ENCODE peak calls at places on chromosome 17, in five cellular contexts. A is EL, H is tibial nerve, Y is activated B cell treated with CpG ODN at 0.5 μM for 24 hours, P is adrenal gland. T is an unnamed sample.

GRCh38 chr17:74055508-74056160 is 147.8 kb upstream of the RPL38 start:
- DNase-seq in A (no peak), H (no peak), Y (no peak), P (no peak), T (no peak)

GRCh38 chr17:77795685-77796084 is 162.8 kb upstream of the TNRC6C start:
- DNase-seq in A (no peak), H (no peak), Y (no peak), P (no peak), T (no peak)

GRCh38 chr17:63497708-63498483 is 21.0 kb downstream of the ACE start:
- DNase-seq in A (peak), H (no peak), Y (no peak), P (no peak), T (no peak)

GRCh38 chr17:49494937-49495841 is at the start of gene NGFR:
- DNase-seq in A (peak), H (no peak), Y (peak), P (no peak), T (no peak)

GRCh38 chr17:81003711-81004335 is 12.2 kb downstream of the CHMP6 start:
- DNase-seq in A (no peak), H (no peak), Y (no peak), P (no peak), T (no peak)

GRCh38 chr17:75516619-75517276 is 420 bp downstream of the TSEN54 start:
- DNase-seq in A (peak), H (no peak), Y (no peak), P (peak), T (no peak)

GRCh38 chr17:77429985-77430752 is 289.4 kb downstream of the SEC14L1 start:
- DNase-seq in A (peak), H (peak), Y (peak), P (peak), T (peak)

GRCh38 chr17:72887917-72888316 is 204.6 kb downstream of the SLC39A11 start:
- DNase-seq in A (no peak), H (no peak), Y (no peak), P (no peak), T (no peak)

GRCh38 chr17:41812176-41813038 is at the start of gene FKBP10:
- DNase-seq in A (peak), H (peak), Y (no peak), P (peak), T (peak)

GRCh38 chr17:18319604-18320256 is 4.6 kb downstream of the SMCR8 start:
- DNase-seq in A (peak), H (no peak), Y (no peak), P (no peak), T (no peak)

GRCh38 chr17:12571606-12572005 is 94.1 kb upstream of the MYOCD start:
- DNase-seq in A (peak), H (no peak), Y (no peak), P (no peak), T (no peak)

GRCh38 chr17:69246726-69247375 is 18.2 kb upstream of the ABCA10 start:
- DNase-seq in A (peak), H (no peak), Y (no peak), P (no peak), T (no peak)

T was measured in tibial artery.